ENCODE peak calls at places on chromosome 10, in eight cellular contexts. V, C, R, X, J, O, K and A are unnamed samples.

GRCh38 chr10:5094265-5095205 is at the start of gene AKR1C3:
- DNase-seq in K (no peak), C (peak; percentile 65), V (no peak), J (peak; percentile 50), O (no peak), R (no peak), X (no peak), A (peak; percentile 64)

GRCh38 chr10:75276029-75276872 is 40.5 kb upstream of the COMTD1 start:
- DNase-seq in C (no peak), K (peak; percentile 61), R (no peak), J (no peak), O (no peak), V (peak; percentile 87), X (no peak), A (no peak)

GRCh38 chr10:78688945-78689935 is 379.5 kb upstream of the ZMIZ1 start:
- DNase-seq in J (no peak), O (peak; percentile 33), X (no peak), C (no peak), V (no peak), K (no peak), R (peak; percentile 53), A (no peak)

GRCh38 chr10:132809237-132810140 is 23.5 kb upstream of the NKX6-2 start:
- DNase-seq in C (no peak), X (no peak), K (peak; percentile 40), R (no peak), V (peak; percentile 61), O (no peak), J (no peak), A (no peak)

GRCh38 chr10:110872145-110872983 is 636 bp downstream of the PDCD4 start:
- DNase-seq in K (peak; percentile 89), O (no peak), J (peak; percentile 77), R (peak; percentile 71), X (no peak), C (peak; percentile 81), V (peak; percentile 95), A (no peak)

GRCh38 chr10:27792191-27792590 is 46.6 kb upstream of the MKX start:
- DNase-seq in O (no peak), C (peak; percentile 15), R (no peak), V (no peak), X (no peak), J (peak; percentile 32), K (no peak), A (no peak)

GRCh38 chr10:108249940-108250339 is 1085.4 kb upstream of the SORCS1 start:
- DNase-seq in K (no peak), R (no peak), O (no peak), C (no peak), J (no peak), V (no peak), X (no peak), A (no peak)

GRCh38 chr10:127832456-127832855 is 60.3 kb downstream of the CLRN3 start:
- DNase-seq in K (no peak), O (no peak), J (no peak), X (no peak), C (no peak), V (no peak), R (no peak), A (no peak)

GRCh38 chr10:23422003-23422411 is 16.9 kb upstream of the OTUD1 start:
- DNase-seq in X (no peak), O (no peak), C (no peak), V (no peak), J (peak; percentile 37), R (no peak), K (no peak), A (no peak)

GRCh38 chr10:81548160-81548559 is 326.8 kb upstream of the NRG3 start:
- DNase-seq in X (no peak), O (no peak), V (no peak), K (no peak), C (no peak), J (no peak), R (no peak), A (no peak)

GRCh38 chr10:125840955-125841354 is 17.6 kb downstream of the BCCIP start:
- DNase-seq in R (no peak), J (peak; percentile 25), X (no peak), O (no peak), V (no peak), C (peak; percentile 51), K (no peak), A (no peak)

DNA sequence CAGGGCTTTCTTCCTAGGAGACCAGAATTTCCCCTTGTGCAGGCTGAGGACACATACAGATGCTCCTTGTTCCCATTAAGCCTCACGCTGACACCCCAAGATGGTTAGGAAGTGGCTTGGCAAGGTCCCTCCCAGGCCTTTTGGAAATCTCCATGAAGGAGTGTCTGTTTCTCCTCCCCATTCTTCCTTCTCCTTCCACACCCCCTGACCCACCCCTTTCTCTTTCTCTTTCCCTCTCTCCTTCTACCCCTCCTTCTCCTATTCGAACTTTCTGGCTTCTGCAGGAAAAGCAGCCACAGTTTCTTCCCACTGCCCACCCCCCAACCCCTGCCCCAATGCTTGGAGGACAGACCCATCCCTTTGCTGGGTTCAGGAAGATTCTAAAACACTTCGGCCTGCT is 80.6 kb downstream of the PPP1R3C start:
- DNase-seq in O (no peak), R (no peak), C (no peak), J (no peak), X (no peak), K (no peak), V (no peak), A (no peak)
- H3K4me3 ChIP-seq in O (no peak overlapping the region), R (no peak overlapping the region), C (no peak overlapping the region), J (no peak overlapping the region), X (no peak overlapping the region), K (no peak overlapping the region), V (no peak overlapping the region), A (no peak overlapping the region)

DNA sequence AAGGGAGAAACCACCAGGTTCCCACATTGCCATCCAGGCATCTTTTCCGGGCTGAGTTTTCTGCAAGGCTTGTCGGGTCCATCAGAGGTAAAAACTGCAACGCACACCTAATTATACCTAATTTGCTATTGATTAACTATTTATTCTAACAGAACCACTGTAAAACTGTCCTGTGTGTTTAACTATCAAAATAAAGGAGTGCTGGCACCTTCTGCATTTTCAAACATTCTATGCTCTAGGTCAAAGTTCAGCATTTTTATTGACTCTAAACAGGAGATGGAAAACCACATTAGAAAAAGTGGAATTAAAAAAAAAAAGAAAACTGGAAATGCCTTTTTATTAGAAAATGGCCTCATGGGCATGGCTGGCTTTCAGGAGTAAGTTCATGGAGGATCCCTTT is 82.0 kb downstream of the ADARB2 start:
- DNase-seq in V (no peak), C (no peak), R (no peak), J (no peak), O (no peak), X (no peak), K (no peak), A (no peak)
- TF ChIP-seq CTCF in V (no peak), C (no peak), R (no peak), J (no peak), O (no peak), X (no peak), K (no peak), A (no peak)

GRCh38 chr10:16519250-16519907 is 2.3 kb downstream of the C1QL3 start:
- DNase-seq in J (no peak), O (no peak), X (no peak), V (peak; percentile 63), C (no peak), K (no peak), R (no peak), A (no peak)

GRCh38 chr10:16520900-16521299 is 779 bp downstream of the C1QL3 start:
- DNase-seq in O (no peak), K (peak; percentile 45), C (peak; percentile 12), V (peak; percentile 76), R (no peak), J (no peak), X (no peak), A (no peak)

GRCh38 chr10:16518822-16519221 is 2.9 kb downstream of the C1QL3 start:
- DNase-seq in V (no peak), R (no peak), J (no peak), O (no peak), X (no peak), C (no peak), K (no peak), A (no peak)

GRCh38 chr10:16519908-16520861 is 1.5 kb downstream of the C1QL3 start:
- DNase-seq in R (no peak), J (no peak), K (no peak), X (no peak), V (peak; percentile 65), O (no peak), C (no peak), A (no peak)

GRCh38 chr10:16521311-16522016 is at the start of gene C1QL3:
- DNase-seq in C (peak; percentile 21), V (no peak), O (no peak), X (no peak), K (peak; percentile 44), J (peak; percentile 10), R (no peak), A (no peak)
- H3K4me3 ChIP-seq in C (peak within 1 kb of the TSS; percentile 39), V (peak within 1 kb of the TSS; percentile 31), O (peak within 1 kb of the TSS; percentile 77), X (peak within 1 kb of the TSS; percentile 30), K (no peak within 1 kb of the TSS), J (peak within 1 kb of the TSS; percentile 36), R (peak within 1 kb of the TSS; percentile 35), A (peak within 1 kb of the TSS; percentile 44)

GRCh38 chr10:9302142-9302746 is 1247.8 kb downstream of the GATA3 start:
- DNase-seq in R (no peak), X (peak; percentile 22), C (peak; percentile 53), J (peak; percentile 34), O (no peak), V (no peak), K (no peak), A (peak; percentile 18)
- TF ChIP-seq CTCF in R (peak; percentile 22), X (peak; percentile 27), C (peak; percentile 50), J (peak; percentile 38), O (no peak), V (no peak), K (no peak), A (peak; percentile 55)

GRCh38 chr10:124072541-124072940 is 20.9 kb downstream of the CHST15 start:
- DNase-seq in K (no peak), V (no peak), O (no peak), J (no peak), X (no peak), C (no peak), R (no peak), A (no peak)
- H3K4me3 ChIP-seq in K (no peak overlapping the region), V (no peak overlapping the region), O (no peak overlapping the region), J (no peak overlapping the region), X (no peak overlapping the region), C (no peak overlapping the region), R (no peak overlapping the region), A (no peak overlapping the region)

GRCh38 chr10:59557642-59558041 is 152.0 kb downstream of the SLC16A9 start:
- DNase-seq in R (no peak), C (no peak), X (no peak), J (no peak), O (no peak), V (no peak), K (no peak), A (no peak)
- TF ChIP-seq CTCF in R (no peak), C (no peak), X (no peak), J (no peak), O (no peak), V (no peak), K (no peak), A (no peak)

GRCh38 chr10:80132299-80133139 is at the start of gene PLAC9:
- DNase-seq in J (no peak), O (no peak), C (peak; percentile 20), X (no peak), K (no peak), V (peak; percentile 80), R (peak; percentile 46), A (no peak)
- H3K4me3 ChIP-seq in J (peak within 1 kb of the TSS; percentile 51), O (peak within 1 kb of the TSS; percentile 82), C (peak within 1 kb of the TSS; percentile 67), X (peak within 1 kb of the TSS; percentile 53), K (no peak within 1 kb of the TSS), V (peak within 1 kb of the TSS; percentile 25), R (peak within 1 kb of the TSS; percentile 41), A (peak within 1 kb of the TSS; percentile 19)